ENCODE peak calls at places on chromosomes 7 and 10, in six cellular contexts. D is suprapubic skin; J is activated CD8-positive, alpha-beta T cell treated with anti-CD3 and anti-CD28 coated beads for 36 hours; O is NCI-H2171 treated with DMSO at 0.1 percent for 48 hours; Q is kidney tubule cell; S is T-helper 9 cell. U is an unnamed sample.

GRCh38 chr10:1289591-1289990 is 233.4 kb downstream of the WDR37 start:
- DNase-seq in D (no peak), J (no peak), O (no peak), Q (no peak), S (no peak), U (no peak)

GRCh38 chr10:93995598-93996271 is 2.0 kb downstream of the PLCE1 start:
- DNase-seq in D (no peak), J (no peak), O (no peak), Q (peak; percentile 89), S (no peak), U (no peak)

GRCh38 chr10:60666221-60666620 is 112.1 kb upstream of the CDK1 start:
- DNase-seq in D (no peak), J (no peak), O (no peak), Q (no peak), S (no peak), U (peak; percentile 37)

GRCh38 chr7:130071701-130072622 is 1.6 kb downstream of the KLHDC10 start:
- DNase-seq in D (no peak), J (peak; percentile 62), O (peak; percentile 88), Q (peak; percentile 87), S (peak; percentile 31), U (peak; percentile 62)

GRCh38 chr7:157611341-157611740 is 274.5 kb downstream of the DNAJB6 start:
- DNase-seq in D (no peak), J (no peak), O (no peak), Q (no peak), S (no peak), U (no peak)

GRCh38 chr7:41862261-41862660 is 159.4 kb upstream of the INHBA start:
- DNase-seq in D (no peak), J (no peak), O (no peak), Q (no peak), S (no peak), U (no peak)

GRCh38 chr7:131235489-131236317 is 92.0 kb upstream of the MKLN1 start:
- DNase-seq in D (no peak), J (peak; percentile 91), O (no peak), Q (peak; percentile 98), S (peak; percentile 64), U (no peak)

GRCh38 chr7:130986271-130986690 is 252.3 kb upstream of the KLF14 start:
- DNase-seq in D (no peak), J (no peak), O (no peak), Q (peak; percentile 45), S (no peak), U (no peak)

GRCh38 chr10:100811752-100812750 is 66.7 kb downstream of the PAX2 start:
- DNase-seq in D (no peak), J (no peak), O (no peak), Q (no peak), S (no peak), U (no peak)

GRCh38 chr7:194996-195829 is 2.8 kb downstream of the FAM20C start:
- DNase-seq in D (no peak), J (no peak), O (no peak), Q (peak; percentile 51), S (no peak), U (no peak)

GRCh38 chr7:158413962-158414961 is 173.4 kb downstream of the PTPRN2 start:
- DNase-seq in D (no peak), J (no peak), O (peak; percentile 14), Q (peak; percentile 50), S (no peak), U (no peak)

GRCh38 chr7:45574521-45575500 is 643 bp downstream of the ADCY1 start:
- DNase-seq in D (peak; percentile 79), J (no peak), O (peak; percentile 29), Q (peak; percentile 60), S (no peak), U (peak; percentile 50)

GRCh38 chr7:130432886-130433285 is 7.9 kb downstream of the CEP41 start:
- DNase-seq in D (no peak), J (no peak), O (no peak), Q (peak; percentile 52), S (no peak), U (no peak)

GRCh38 chr7:113371376-113372043 is 253.2 kb upstream of the SMIM30 start:
- DNase-seq in D (no peak), J (no peak), O (no peak), Q (no peak), S (no peak), U (no peak)

GRCh38 chr7:13830604-13830915 is 158.9 kb downstream of the ETV1 start:
- DNase-seq in D (no peak), J (no peak), O (no peak), Q (no peak), S (no peak), U (no peak)

GRCh38 chr10:69959911-69960310 is 92.7 kb upstream of the MACROH2A2 start:
- DNase-seq in D (no peak), J (no peak), O (no peak), Q (no peak), S (no peak), U (no peak)

GRCh38 chr10:132538790-132539421 is 1.3 kb downstream of the INPP5A start:
- DNase-seq in D (no peak), J (no peak), O (no peak), Q (no peak), S (no peak), U (no peak)

GRCh38 chr7:132489776-132490237 is 86.5 kb downstream of the PLXNA4 start:
- DNase-seq in D (no peak), J (no peak), O (no peak), Q (no peak), S (no peak), U (no peak)

GRCh38 chr7:23349484-23350157 is 50.5 kb downstream of the MALSU1 start:
- DNase-seq in D (no peak), J (no peak), O (no peak), Q (peak; percentile 47), S (no peak), U (no peak)

GRCh38 chr10:44947356-44948152 is 12.0 kb upstream of the RASSF4 start:
- DNase-seq in D (no peak), J (no peak), O (no peak), Q (peak; percentile 96), S (no peak), U (no peak)

GRCh38 chr10:77163670-77164348 is 473.8 kb downstream of the KCNMA1 start:
- DNase-seq in D (no peak), J (no peak), O (no peak), Q (peak; percentile 99), S (no peak), U (peak; percentile 11)

GRCh38 chr10:60849217-60849616 is 70.9 kb downstream of the CDK1 start:
- DNase-seq in D (peak; percentile 77), J (no peak), O (no peak), Q (no peak), S (no peak), U (no peak)

GRCh38 chr7:91351374-91351773 is 87.1 kb downstream of the FZD1 start:
- DNase-seq in D (no peak), J (no peak), O (no peak), Q (peak; percentile 90), S (no peak), U (no peak)

GRCh38 chr10:115093776-115094361 is 704 bp downstream of the ATRNL1 start:
- DNase-seq in D (no peak), J (peak; percentile 11), O (no peak), Q (no peak), S (no peak), U (no peak)

GRCh38 chr7:47600199-47601118 is 18.5 kb upstream of the TNS3 start:
- DNase-seq in D (no peak), J (no peak), O (no peak), Q (peak; percentile 89), S (no peak), U (no peak)

GRCh38 chr10:13348216-13349017 is at the start of gene SEPHS1:
- DNase-seq in D (peak; percentile 87), J (peak; percentile 87), O (peak; percentile 73), Q (peak; percentile 77), S (peak; percentile 73), U (peak; percentile 78)

GRCh38 chr7:39084344-39084743 is 106.6 kb downstream of the POU6F2 start:
- DNase-seq in D (no peak), J (no peak), O (no peak), Q (no peak), S (no peak), U (peak; percentile 77)

GRCh38 chr10:13930123-13930522 is 343.4 kb downstream of the PRPF18 start:
- DNase-seq in D (no peak), J (no peak), O (no peak), Q (no peak), S (peak; percentile 23), U (no peak)

GRCh38 chr7:5088906-5089305 is 43.2 kb downstream of the RBAK start:
- DNase-seq in D (no peak), J (no peak), O (no peak), Q (no peak), S (no peak), U (no peak)

GRCh38 chr7:99268361-99268908 is 4.2 kb upstream of the MYH16 start:
- DNase-seq in D (no peak), J (no peak), O (peak; percentile 96), Q (no peak), S (no peak), U (no peak)

GRCh38 chr10:133324857-133325260 is 11.8 kb downstream of the CALY start:
- DNase-seq in D (no peak), J (no peak), O (no peak), Q (no peak), S (no peak), U (no peak)

GRCh38 chr7:78953726-78954363 is 499.6 kb downstream of the MAGI2 start:
- DNase-seq in D (no peak), J (no peak), O (no peak), Q (no peak), S (no peak), U (no peak)

GRCh38 chr7:17674166-17674955 is 265.9 kb downstream of the SNX13 start:
- DNase-seq in D (no peak), J (no peak), O (no peak), Q (peak; percentile 17), S (no peak), U (no peak)

GRCh38 chr7:3191545-3191944 is 109.5 kb upstream of the SDK1 start:
- DNase-seq in D (no peak), J (no peak), O (no peak), Q (no peak), S (no peak), U (no peak)

GRCh38 chr7:29770371-29770770 is 35.9 kb upstream of the WIPF3 start:
- DNase-seq in D (no peak), J (no peak), O (no peak), Q (no peak), S (no peak), U (no peak)